ENCODE peak calls at places on chromosomes 4 and X, in six cellular contexts. L, I, F, B, O and D are unnamed samples.

GRCh38 chr4:78652282-78652876 is 100.8 kb downstream of the ANXA3 start:
- DNase-seq in B (no peak), F (no peak), L (no peak), I (peak; percentile 91), O (no peak), D (no peak)

GRCh38 chrX:1434871-1435240 is 17.9 kb downstream of the ASMTL start:
- DNase-seq in F (no peak), O (no peak), B (no peak), I (no peak), L (no peak), D (no peak)

GRCh38 chrX:43663173-43663572 is 7.1 kb downstream of the MAOA start:
- DNase-seq in B (no peak), O (no peak), L (no peak), F (no peak), I (no peak), D (no peak)

GRCh38 chr4:154407483-154407882 is 84.1 kb downstream of the DCHS2 start:
- DNase-seq in L (no peak), O (no peak), F (no peak), I (no peak), B (no peak), D (no peak)

GRCh38 chr4:129179276-129179675 is 83.3 kb downstream of the C4orf33 start:
- DNase-seq in F (no peak), B (no peak), I (no peak), O (no peak), L (no peak), D (no peak)

GRCh38 chr4:154208424-154208823 is 283.2 kb downstream of the DCHS2 start:
- DNase-seq in O (peak; percentile 51), F (no peak), B (no peak), I (no peak), L (peak; percentile 44), D (no peak)

GRCh38 chr4:159169903-159170302 is 67.0 kb downstream of the RAPGEF2 start:
- DNase-seq in F (no peak), L (no peak), B (no peak), I (no peak), O (no peak), D (no peak)

GRCh38 chr4:127622923-127623754 is 9.6 kb upstream of the INTU start:
- DNase-seq in F (no peak), O (no peak), I (peak; percentile 57), B (peak; percentile 5), L (peak; percentile 57), D (peak; percentile 18)

GRCh38 chrX:72023071-72023470 is 108.6 kb downstream of the RTL5 start:
- DNase-seq in O (no peak), B (no peak), F (no peak), L (no peak), I (no peak), D (no peak)
- TF ChIP-seq JUN in O (no peak), B (no peak), F (no peak), L (no peak), I (no peak), D (no peak)

DNA sequence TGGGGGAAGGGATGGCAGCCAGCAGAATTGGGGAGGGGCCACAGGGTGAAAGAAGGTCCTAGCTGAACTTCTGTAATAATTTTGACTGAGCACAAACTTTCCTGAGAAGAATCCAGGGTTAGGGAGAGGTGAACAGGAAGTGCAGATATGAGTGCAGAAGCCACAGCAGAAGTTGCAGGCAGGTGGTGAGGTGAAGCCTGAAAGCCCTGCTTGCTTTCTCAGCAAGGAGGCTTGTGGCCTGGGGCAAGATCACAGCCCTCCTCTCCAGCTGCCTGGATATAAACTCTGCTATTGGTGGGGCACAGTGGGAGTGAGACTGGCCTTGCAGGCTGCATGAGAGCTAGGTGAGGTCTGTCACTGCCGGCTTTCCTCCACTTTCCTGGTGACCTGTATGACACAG is 44.1 kb upstream of the UPRT start:
- DNase-seq in I (no peak), L (no peak), F (no peak), B (no peak), O (no peak), D (no peak)
- TF ChIP-seq JUN in I (no peak), L (no peak), F (no peak), B (no peak), O (no peak), D (no peak)

GRCh38 chr4:23929248-23929647 is 39.4 kb upstream of the PPARGC1A start:
- DNase-seq in I (no peak), O (no peak), F (no peak), B (no peak), L (no peak), D (no peak)
- TF ChIP-seq JUN in I (no peak), O (no peak), F (no peak), B (no peak), L (no peak), D (no peak)

DNA sequence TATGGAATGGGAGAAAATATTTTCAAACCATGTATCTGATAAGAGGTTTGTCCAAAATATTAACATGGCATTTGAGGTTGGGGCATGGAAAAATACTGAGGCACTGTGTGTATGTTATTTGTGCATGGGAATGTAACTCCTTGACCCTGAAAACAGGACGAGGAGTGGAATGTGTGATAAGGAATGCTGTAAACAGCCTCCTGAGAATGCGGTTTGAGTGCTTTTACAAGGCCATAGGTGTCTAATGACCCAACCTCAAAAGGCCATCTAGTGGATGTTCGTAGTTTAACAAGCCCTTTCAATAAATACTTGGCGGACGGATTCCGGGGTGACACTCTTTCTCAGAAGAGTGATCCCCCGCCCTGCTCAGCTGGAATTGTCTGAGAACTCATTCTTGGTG is 162.9 kb upstream of the USP9X start:
- DNase-seq in O (peak; percentile 32), F (no peak), B (peak; percentile 45), L (peak; percentile 13), I (peak; percentile 76), D (no peak)
- TF ChIP-seq JUN in O (no peak), F (no peak), B (no peak), L (no peak), I (no peak), D (no peak)

DNA sequence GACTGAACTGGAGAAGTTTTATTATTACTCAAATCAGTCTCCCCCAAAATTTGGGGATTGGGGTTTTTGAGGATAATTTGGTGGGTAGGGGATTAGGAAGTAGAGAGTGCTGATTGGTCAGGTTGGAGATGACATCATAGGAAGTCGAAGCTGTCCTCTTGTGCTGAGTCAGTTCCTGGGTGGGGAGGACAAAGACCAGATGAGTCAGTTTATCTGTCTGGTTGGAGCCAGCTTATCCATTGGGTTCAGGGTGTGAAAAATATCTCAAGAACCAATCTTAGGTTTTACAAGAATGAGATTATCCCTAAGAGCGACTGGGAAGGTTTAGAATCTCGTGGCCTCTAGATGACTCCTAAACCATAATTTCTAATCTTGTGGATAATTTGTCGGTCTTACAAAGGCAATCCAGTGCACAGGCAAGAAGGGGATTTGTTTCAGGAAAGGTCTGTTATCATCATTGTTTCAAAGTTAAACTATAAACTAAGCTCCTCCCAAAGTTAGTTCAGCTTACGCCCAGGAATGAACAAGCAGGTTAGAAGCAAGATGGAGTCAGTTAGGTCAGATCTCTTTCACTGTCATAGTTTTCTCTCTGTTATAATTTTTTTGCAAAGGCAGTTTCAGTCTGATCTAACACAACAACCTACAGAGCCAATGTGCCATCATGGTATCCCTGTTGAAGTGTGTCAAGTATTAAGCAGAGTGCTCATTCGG is 274.5 kb downstream of the SLC7A11 start:
- DNase-seq in I (no peak), O (peak; percentile 10), F (no peak), L (no peak), B (no peak), D (peak; percentile 31)
- TF ChIP-seq JUN in I (peak; percentile 35), O (no peak), F (no peak), L (no peak), B (no peak), D (no peak)

GRCh38 chr4:156773648-156774357 is 197.8 kb downstream of the PDGFC start:
- DNase-seq in B (no peak), I (no peak), F (no peak), L (no peak), O (no peak), D (peak; percentile 2)
- TF ChIP-seq JUN in B (no peak), I (no peak), F (no peak), L (no peak), O (no peak), D (no peak)

GRCh38 chr4:184384810-184385557 is 89.4 kb downstream of the IRF2 start:
- DNase-seq in B (no peak), L (no peak), F (no peak), I (no peak), O (no peak), D (no peak)

GRCh38 chr4:184385705-184386141 is 88.6 kb downstream of the IRF2 start:
- DNase-seq in B (peak; percentile 92), O (no peak), I (peak; percentile 69), F (no peak), L (no peak), D (no peak)

GRCh38 chr4:184382189-184382846 is 92.0 kb downstream of the IRF2 start:
- DNase-seq in B (peak; percentile 33), I (peak; percentile 44), L (no peak), F (no peak), O (no peak), D (no peak)

GRCh38 chr4:184384056-184384809 is 90.1 kb downstream of the IRF2 start:
- DNase-seq in I (peak; percentile 74), B (peak; percentile 86), O (no peak), F (no peak), L (no peak), D (no peak)

DNA sequence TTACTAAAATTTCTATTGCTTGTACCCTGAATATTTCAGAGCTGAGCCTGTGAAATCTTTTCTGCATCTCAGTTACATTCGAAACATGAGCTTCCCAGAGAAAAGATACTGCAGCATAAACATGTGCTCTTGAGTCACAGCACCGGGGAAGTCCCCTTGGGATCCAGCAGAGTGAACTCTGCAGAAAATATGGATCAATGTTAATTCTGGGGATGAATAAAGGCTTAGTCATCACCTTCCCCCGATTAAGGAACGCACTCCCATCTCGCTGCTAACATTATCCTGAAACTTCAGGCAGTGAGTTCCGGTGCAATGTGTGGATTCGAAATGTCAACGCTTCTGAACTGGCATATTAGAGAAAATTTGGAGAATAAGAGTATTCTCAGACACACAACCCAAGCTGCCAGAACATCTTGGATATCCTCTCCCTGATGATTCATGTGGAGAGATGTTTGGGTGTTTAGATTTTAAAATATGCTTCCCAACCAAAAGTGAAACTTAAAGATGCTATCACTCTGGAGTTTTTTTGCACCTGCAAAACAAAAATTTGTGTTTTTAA is 90.8 kb downstream of the IRF2 start:
- DNase-seq in B (peak; percentile 27), L (no peak), F (no peak), I (peak; percentile 89), O (no peak), D (peak; percentile 54)
- TF ChIP-seq JUN in B (no peak), L (no peak), F (no peak), I (peak; percentile 82), O (no peak), D (no peak)

GRCh38 chr4:72701987-72702819 is 133.2 kb upstream of the ADAMTS3 start:
- DNase-seq in F (no peak), I (peak; percentile 69), B (peak; percentile 42), L (peak; percentile 13), O (peak; percentile 41), D (peak; percentile 3)
- TF ChIP-seq JUN in F (no peak), I (no peak), B (no peak), L (no peak), O (no peak), D (no peak)

GRCh38 chr4:139506774-139507173 is 49.2 kb downstream of the SETD7 start:
- DNase-seq in O (no peak), F (no peak), I (no peak), L (no peak), B (no peak), D (no peak)
- TF ChIP-seq JUN in O (no peak), F (no peak), I (no peak), L (no peak), B (no peak), D (no peak)